ENCODE peak calls at places on chromosomes 12 and 14, in six cellular contexts. E is GM04503, Z is fibroblast of pulmonary artery, T is head of caudate nucleus, X is NCI-H1930, B is HEK293T. S is an unnamed sample.

GRCh38 chr12:116293687-116294463 is 16.4 kb upstream of the MED13L start:
- DNase-seq in E (no peak), Z (no peak), T (no peak), X (no peak), B (no peak), S (no peak)

GRCh38 chr14:98956616-98957015 is 315.4 kb downstream of the BCL11B start:
- DNase-seq in E (no peak), Z (no peak), T (no peak), X (no peak), B (no peak), S (no peak)

GRCh38 chr12:20040844-20041243 is 327.5 kb upstream of the PDE3A start:
- DNase-seq in E (no peak), Z (no peak), T (no peak), X (no peak), B (no peak), S (no peak)

GRCh38 chr12:62446741-62447452 is 19.7 kb upstream of the MON2 start:
- DNase-seq in E (no peak), Z (no peak), T (no peak), X (no peak), B (no peak), S (no peak)

GRCh38 chr14:53927171-53927570 is 29.5 kb downstream of the BMP4 start:
- DNase-seq in E (peak; percentile 12), Z (peak; percentile 30), T (no peak), X (no peak), B (no peak), S (no peak)

GRCh38 chr12:34606749-34607519 is 584.6 kb downstream of the ALG10 start:
- DNase-seq in E (no peak), Z (no peak), T (no peak), X (no peak), B (peak; percentile 1), S (no peak)

GRCh38 chr12:106118278-106118820 is 20.4 kb downstream of the NUAK1 start:
- DNase-seq in E (no peak), Z (no peak), T (no peak), X (no peak), B (no peak), S (no peak)

GRCh38 chr14:50619569-50620141 is 48.5 kb downstream of the SAV1 start:
- DNase-seq in E (no peak), Z (peak; percentile 70), T (no peak), X (no peak), B (peak; percentile 44), S (no peak)

GRCh38 chr12:63919758-63920157 is 75.3 kb downstream of the SRGAP1 start:
- DNase-seq in E (no peak), Z (peak; percentile 38), T (no peak), X (no peak), B (no peak), S (no peak)